ENCODE peak calls at places on chromosome 11, in nine cellular contexts. One of them, this sample, is unnamed.

GRCh38 chr11:124865902-124866851 is 945 bp downstream of the ROBO3 start:
- DNase-seq in K562: peak; percentile 85
- DNase-seq in lower leg skin: peak; percentile 85
- DNase-seq in stomach: peak; percentile 59
- DNase-seq in astrocyte of the spinal cord: peak; percentile 16
- DNase-seq in colonic mucosa: peak; percentile 47
- DNase-seq in transverse colon: peak; percentile 31
- DNase-seq in esophagus muscularis mucosa: no peak
- DNase-seq in heart left ventricle: no peak
- DNase-seq in this sample: no peak

GRCh38 chr11:69213315-69213714 is 57.6 kb downstream of the SMIM38 start:
- DNase-seq in astrocyte of the spinal cord: no peak
- DNase-seq in transverse colon: no peak
- DNase-seq in stomach: peak; percentile 7
- DNase-seq in K562: no peak
- DNase-seq in colonic mucosa: no peak
- DNase-seq in heart left ventricle: peak; percentile 2
- DNase-seq in lower leg skin: peak; percentile 68
- DNase-seq in esophagus muscularis mucosa: no peak
- DNase-seq in this sample: no peak

GRCh38 chr11:112931686-112932085 is 29.5 kb upstream of the NCAM1 start:
- DNase-seq in esophagus muscularis mucosa: peak; percentile 86
- DNase-seq in K562: no peak
- DNase-seq in lower leg skin: no peak
- DNase-seq in colonic mucosa: no peak
- DNase-seq in stomach: no peak
- DNase-seq in transverse colon: no peak
- DNase-seq in astrocyte of the spinal cord: no peak
- DNase-seq in heart left ventricle: no peak
- DNase-seq in this sample: no peak

GRCh38 chr11:108586600-108586999 is 7.0 kb downstream of the EXPH5 start:
- DNase-seq in colonic mucosa: peak; percentile 45
- DNase-seq in stomach: no peak
- DNase-seq in esophagus muscularis mucosa: no peak
- DNase-seq in lower leg skin: no peak
- DNase-seq in K562: no peak
- DNase-seq in astrocyte of the spinal cord: no peak
- DNase-seq in transverse colon: no peak
- DNase-seq in heart left ventricle: no peak
- DNase-seq in this sample: no peak

GRCh38 chr11:68314203-68314885 is 2.0 kb downstream of the LRP5 start:
- DNase-seq in stomach: no peak
- DNase-seq in heart left ventricle: no peak
- DNase-seq in transverse colon: no peak
- DNase-seq in astrocyte of the spinal cord: peak; percentile 38
- DNase-seq in esophagus muscularis mucosa: no peak
- DNase-seq in K562: peak; percentile 51
- DNase-seq in lower leg skin: no peak
- DNase-seq in colonic mucosa: no peak
- DNase-seq in this sample: no peak

GRCh38 chr11:128180446-128181089 is 406.8 kb downstream of the ETS1 start:
- DNase-seq in transverse colon: no peak
- DNase-seq in lower leg skin: no peak
- DNase-seq in heart left ventricle: no peak
- DNase-seq in astrocyte of the spinal cord: peak; percentile 91
- DNase-seq in K562: no peak
- DNase-seq in stomach: no peak
- DNase-seq in colonic mucosa: no peak
- DNase-seq in esophagus muscularis mucosa: no peak
- DNase-seq in this sample: peak; percentile 75

GRCh38 chr11:77073328-77074001 is 6.7 kb downstream of the CAPN5 start:
- DNase-seq in transverse colon: peak; percentile 93
- DNase-seq in esophagus muscularis mucosa: no peak
- DNase-seq in lower leg skin: peak; percentile 96
- DNase-seq in heart left ventricle: peak; percentile 86
- DNase-seq in K562: no peak
- DNase-seq in colonic mucosa: peak; percentile 94
- DNase-seq in stomach: peak; percentile 77
- DNase-seq in astrocyte of the spinal cord: peak; percentile 90
- DNase-seq in this sample: peak; percentile 58

GRCh38 chr11:33257160-33257896 is at the start of gene HIPK3:
- DNase-seq in stomach: peak; percentile 85
- DNase-seq in colonic mucosa: peak; percentile 83
- DNase-seq in heart left ventricle: peak; percentile 89
- DNase-seq in lower leg skin: peak; percentile 95
- DNase-seq in K562: peak; percentile 91
- DNase-seq in transverse colon: peak; percentile 87
- DNase-seq in esophagus muscularis mucosa: peak; percentile 93
- DNase-seq in astrocyte of the spinal cord: peak; percentile 70
- DNase-seq in this sample: no peak

GRCh38 chr11:554824-555499 is 5.6 kb downstream of the LMNTD2 start:
- DNase-seq in esophagus muscularis mucosa: no peak
- DNase-seq in lower leg skin: no peak
- DNase-seq in transverse colon: peak; percentile 81
- DNase-seq in K562: peak; percentile 79
- DNase-seq in colonic mucosa: peak; percentile 79
- DNase-seq in astrocyte of the spinal cord: peak; percentile 24
- DNase-seq in heart left ventricle: peak; percentile 55
- DNase-seq in stomach: peak; percentile 78
- DNase-seq in this sample: no peak

GRCh38 chr11:65498042-65498726 is 661 bp upstream of the MALAT1 start:
- DNase-seq in astrocyte of the spinal cord: no peak
- DNase-seq in transverse colon: peak; percentile 64
- DNase-seq in esophagus muscularis mucosa: no peak
- DNase-seq in K562: no peak
- DNase-seq in stomach: peak; percentile 63
- DNase-seq in heart left ventricle: peak; percentile 58
- DNase-seq in lower leg skin: no peak
- DNase-seq in colonic mucosa: no peak
- DNase-seq in this sample: no peak

GRCh38 chr11:31820438-31820818 is 9.3 kb upstream of the PAX6 start:
- DNase-seq in colonic mucosa: no peak
- DNase-seq in transverse colon: no peak
- DNase-seq in lower leg skin: peak; percentile 76
- DNase-seq in heart left ventricle: no peak
- DNase-seq in astrocyte of the spinal cord: no peak
- DNase-seq in esophagus muscularis mucosa: no peak
- DNase-seq in stomach: no peak
- DNase-seq in K562: no peak
- DNase-seq in this sample: no peak

GRCh38 chr11:19258651-19259230 is 18.0 kb upstream of the E2F8 start:
- DNase-seq in transverse colon: no peak
- DNase-seq in heart left ventricle: no peak
- DNase-seq in colonic mucosa: no peak
- DNase-seq in esophagus muscularis mucosa: peak; percentile 34
- DNase-seq in stomach: no peak
- DNase-seq in K562: no peak
- DNase-seq in lower leg skin: no peak
- DNase-seq in astrocyte of the spinal cord: no peak
- DNase-seq in this sample: no peak

GRCh38 chr11:116170526-116171120 is 602.2 kb downstream of the BUD13 start:
- DNase-seq in astrocyte of the spinal cord: no peak
- DNase-seq in transverse colon: peak; percentile 25
- DNase-seq in esophagus muscularis mucosa: peak; percentile 64
- DNase-seq in heart left ventricle: no peak
- DNase-seq in colonic mucosa: peak; percentile 24
- DNase-seq in stomach: no peak
- DNase-seq in lower leg skin: peak; percentile 71
- DNase-seq in K562: peak; percentile 25
- DNase-seq in this sample: no peak
- TF ChIP-seq CTCF in astrocyte of the spinal cord: no peak
- TF ChIP-seq CTCF in transverse colon: peak; percentile 10
- TF ChIP-seq CTCF in esophagus muscularis mucosa: no peak
- TF ChIP-seq CTCF in heart left ventricle: no peak
- TF ChIP-seq CTCF in colonic mucosa: peak; percentile 22
- TF ChIP-seq CTCF in stomach: no peak
- TF ChIP-seq CTCF in lower leg skin: no peak
- TF ChIP-seq CTCF in K562: peak; percentile 29
- TF ChIP-seq CTCF in this sample: peak; percentile 16

GRCh38 chr11:48036466-48036865 is 56.1 kb downstream of the PTPRJ start:
- DNase-seq in esophagus muscularis mucosa: no peak
- DNase-seq in heart left ventricle: no peak
- DNase-seq in colonic mucosa: no peak
- DNase-seq in transverse colon: no peak
- DNase-seq in astrocyte of the spinal cord: peak; percentile 66
- DNase-seq in stomach: no peak
- DNase-seq in lower leg skin: no peak
- DNase-seq in K562: no peak
- DNase-seq in this sample: peak; percentile 37

GRCh38 chr11:48034926-48035876 is 54.8 kb downstream of the PTPRJ start:
- DNase-seq in astrocyte of the spinal cord: no peak
- DNase-seq in colonic mucosa: no peak
- DNase-seq in K562: no peak
- DNase-seq in transverse colon: peak; percentile 39
- DNase-seq in stomach: peak; percentile 40
- DNase-seq in esophagus muscularis mucosa: no peak
- DNase-seq in lower leg skin: peak; percentile 89
- DNase-seq in heart left ventricle: peak; percentile 25
- DNase-seq in this sample: no peak

GRCh38 chr11:48037709-48038468 is 57.5 kb downstream of the PTPRJ start:
- DNase-seq in stomach: no peak
- DNase-seq in transverse colon: no peak
- DNase-seq in colonic mucosa: no peak
- DNase-seq in K562: no peak
- DNase-seq in heart left ventricle: no peak
- DNase-seq in lower leg skin: no peak
- DNase-seq in esophagus muscularis mucosa: no peak
- DNase-seq in astrocyte of the spinal cord: peak; percentile 72
- DNase-seq in this sample: peak; percentile 51

GRCh38 chr11:48033918-48034341 is 53.6 kb downstream of the PTPRJ start:
- DNase-seq in K562: no peak
- DNase-seq in colonic mucosa: no peak
- DNase-seq in lower leg skin: no peak
- DNase-seq in esophagus muscularis mucosa: no peak
- DNase-seq in heart left ventricle: no peak
- DNase-seq in stomach: no peak
- DNase-seq in astrocyte of the spinal cord: no peak
- DNase-seq in transverse colon: no peak
- DNase-seq in this sample: no peak

DNA sequence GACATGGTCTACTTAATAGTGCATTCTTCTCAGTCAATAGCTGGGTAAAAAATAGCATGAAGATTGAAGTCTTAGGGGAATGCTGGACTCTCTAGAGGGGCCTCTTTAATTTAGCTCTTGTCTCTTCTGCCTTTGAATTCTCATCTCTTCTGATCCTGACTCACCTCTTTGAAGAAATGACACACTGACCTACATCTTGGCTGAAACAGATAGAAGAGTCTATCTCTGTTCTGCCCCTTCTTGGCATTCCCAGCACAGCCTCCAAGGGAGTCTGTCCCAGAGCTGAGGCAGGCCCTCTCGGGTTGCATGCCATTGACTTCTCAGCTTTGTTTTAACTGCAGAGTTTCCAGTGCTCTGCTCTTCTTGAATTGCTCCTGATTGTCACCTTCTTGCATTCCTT is 55.7 kb downstream of the PTPRJ start:
- DNase-seq in heart left ventricle: no peak
- DNase-seq in transverse colon: no peak
- DNase-seq in esophagus muscularis mucosa: no peak
- DNase-seq in K562: no peak
- DNase-seq in lower leg skin: no peak
- DNase-seq in astrocyte of the spinal cord: no peak
- DNase-seq in stomach: no peak
- DNase-seq in colonic mucosa: no peak
- DNase-seq in this sample: no peak
- H3K4me3 ChIP-seq in heart left ventricle: no peak overlapping the region
- H3K4me3 ChIP-seq in transverse colon: no peak overlapping the region
- H3K4me3 ChIP-seq in esophagus muscularis mucosa: no peak overlapping the region
- H3K4me3 ChIP-seq in K562: no peak overlapping the region
- H3K4me3 ChIP-seq in lower leg skin: no peak overlapping the region
- H3K4me3 ChIP-seq in astrocyte of the spinal cord: no peak overlapping the region
- H3K4me3 ChIP-seq in stomach: no peak overlapping the region
- H3K4me3 ChIP-seq in colonic mucosa: no peak overlapping the region
- H3K4me3 ChIP-seq in this sample: no peak overlapping the region

DNA sequence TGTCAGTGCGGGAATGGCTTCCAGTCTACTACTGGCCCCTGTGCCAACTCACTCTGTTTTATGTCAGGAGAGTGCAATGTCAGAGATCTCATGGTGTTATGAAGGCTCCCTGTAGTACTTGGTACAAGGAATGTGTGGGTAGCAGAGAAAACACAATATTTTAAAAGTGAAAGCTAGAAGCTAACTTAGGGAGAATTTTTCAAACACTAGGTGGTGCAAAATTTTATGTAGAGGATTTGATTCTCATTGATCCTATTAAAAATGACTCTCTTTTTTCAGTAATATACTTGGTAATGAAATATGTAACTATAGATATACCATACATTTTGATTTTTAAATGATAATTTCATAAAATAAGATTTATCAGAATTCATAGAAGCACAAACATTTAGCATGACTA is 134.7 kb downstream of the JRKL start:
- DNase-seq in lower leg skin: no peak
- DNase-seq in heart left ventricle: no peak
- DNase-seq in stomach: no peak
- DNase-seq in esophagus muscularis mucosa: no peak
- DNase-seq in colonic mucosa: no peak
- DNase-seq in transverse colon: no peak
- DNase-seq in astrocyte of the spinal cord: peak; percentile 2
- DNase-seq in K562: no peak
- DNase-seq in this sample: no peak
- TF ChIP-seq CTCF in lower leg skin: no peak
- TF ChIP-seq CTCF in heart left ventricle: no peak
- TF ChIP-seq CTCF in stomach: no peak
- TF ChIP-seq CTCF in esophagus muscularis mucosa: no peak
- TF ChIP-seq CTCF in colonic mucosa: no peak
- TF ChIP-seq CTCF in transverse colon: no peak
- TF ChIP-seq CTCF in astrocyte of the spinal cord: peak; percentile 13
- TF ChIP-seq CTCF in K562: no peak
- TF ChIP-seq CTCF in this sample: no peak

DNA sequence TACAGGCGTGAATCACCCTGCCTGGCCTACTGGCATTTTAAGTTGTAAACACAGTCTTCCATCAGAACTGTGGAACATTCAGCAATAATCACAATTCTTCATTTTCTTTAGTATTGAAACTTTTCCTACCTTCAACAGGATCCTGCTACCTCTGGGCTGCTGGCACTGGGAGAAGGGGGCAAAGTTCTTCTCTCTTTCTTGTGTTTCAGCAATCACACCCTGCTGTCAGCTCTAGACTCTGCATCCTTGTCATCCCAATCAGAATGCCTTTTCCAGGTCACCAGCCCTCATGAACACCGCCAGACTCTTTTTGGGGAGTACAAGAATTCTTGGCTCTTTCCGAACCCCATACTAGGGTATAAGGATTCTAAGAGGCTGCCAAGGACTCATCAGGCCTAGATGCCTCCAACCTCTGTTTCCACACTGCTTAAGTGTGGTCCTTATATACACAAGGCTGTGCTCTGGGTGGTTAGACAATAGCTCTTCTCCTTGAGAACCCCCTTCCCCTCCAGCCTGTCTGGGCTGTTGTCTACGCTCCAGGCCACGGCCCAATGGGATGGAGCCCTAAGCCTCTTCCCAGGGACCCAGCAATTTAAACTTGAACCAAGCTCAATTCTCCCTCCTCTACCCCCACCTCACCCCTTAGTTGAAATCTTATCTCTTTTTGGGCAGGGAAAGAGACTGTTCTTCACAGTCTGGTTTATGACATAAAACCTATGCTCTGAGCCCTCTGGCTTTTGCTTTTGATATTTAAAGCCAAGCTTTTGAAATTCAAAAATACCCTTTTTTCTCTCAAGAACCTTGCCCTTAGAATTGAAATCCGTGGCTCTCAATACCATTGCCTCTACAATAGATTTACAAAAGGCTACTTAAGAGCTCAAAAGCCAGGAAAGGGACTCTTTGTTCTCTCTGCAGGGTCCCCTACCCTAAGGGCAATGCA is 327.4 kb downstream of the BUD13 start:
- DNase-seq in transverse colon: no peak
- DNase-seq in K562: no peak
- DNase-seq in lower leg skin: peak; percentile 20
- DNase-seq in heart left ventricle: no peak
- DNase-seq in astrocyte of the spinal cord: no peak
- DNase-seq in esophagus muscularis mucosa: no peak
- DNase-seq in stomach: no peak
- DNase-seq in colonic mucosa: no peak
- DNase-seq in this sample: no peak
- H3K4me3 ChIP-seq in transverse colon: no peak overlapping the region
- H3K4me3 ChIP-seq in K562: no peak overlapping the region
- H3K4me3 ChIP-seq in lower leg skin: no peak overlapping the region
- H3K4me3 ChIP-seq in heart left ventricle: no peak overlapping the region
- H3K4me3 ChIP-seq in astrocyte of the spinal cord: no peak overlapping the region
- H3K4me3 ChIP-seq in esophagus muscularis mucosa: no peak overlapping the region
- H3K4me3 ChIP-seq in stomach: no peak overlapping the region
- H3K4me3 ChIP-seq in colonic mucosa: no peak overlapping the region
- H3K4me3 ChIP-seq in this sample: no peak overlapping the region

This sample was measured in astrocyte of the cerebellum.